ENCODE peak calls at places on chromosomes 1 and 21, in eight cellular contexts. One of them, this sample, is unnamed.

GRCh38 chr1:55617416-55617980 is 402.3 kb upstream of the USP24 start:
- DNase-seq in GM06990: no peak
- DNase-seq in upper lobe of right lung: no peak
- DNase-seq in AG09309: no peak
- DNase-seq in spleen: no peak
- DNase-seq in prostate gland: no peak
- DNase-seq in glutamatergic neuron: no peak
- DNase-seq in progenitor cell of endocrine pancreas: no peak
- DNase-seq in this sample: no peak

GRCh38 chr21:17733209-17733608 is 85.9 kb downstream of the C21orf91 start:
- DNase-seq in GM06990: no peak
- DNase-seq in upper lobe of right lung: no peak
- DNase-seq in AG09309: no peak
- DNase-seq in spleen: no peak
- DNase-seq in prostate gland: no peak
- DNase-seq in glutamatergic neuron: no peak
- DNase-seq in progenitor cell of endocrine pancreas: no peak
- DNase-seq in this sample: no peak

GRCh38 chr1:24341260-24341659 is 22.1 kb downstream of the GRHL3 start:
- DNase-seq in GM06990: no peak
- DNase-seq in upper lobe of right lung: no peak
- DNase-seq in AG09309: no peak
- DNase-seq in spleen: no peak
- DNase-seq in prostate gland: no peak
- DNase-seq in glutamatergic neuron: peak
- DNase-seq in progenitor cell of endocrine pancreas: no peak
- DNase-seq in this sample: no peak

GRCh38 chr1:47232187-47232874 is at the start of gene TAL1:
- DNase-seq in GM06990: no peak
- DNase-seq in upper lobe of right lung: no peak
- DNase-seq in AG09309: no peak
- DNase-seq in spleen: no peak
- DNase-seq in prostate gland: no peak
- DNase-seq in glutamatergic neuron: no peak
- DNase-seq in progenitor cell of endocrine pancreas: no peak
- DNase-seq in this sample: no peak

GRCh38 chr1:81912383-81912782 is 111.6 kb downstream of the ADGRL2 start:
- DNase-seq in GM06990: no peak
- DNase-seq in upper lobe of right lung: no peak
- DNase-seq in AG09309: no peak
- DNase-seq in spleen: no peak
- DNase-seq in prostate gland: no peak
- DNase-seq in glutamatergic neuron: no peak
- DNase-seq in progenitor cell of endocrine pancreas: no peak
- DNase-seq in this sample: no peak

GRCh38 chr1:75615664-75616435 is 4.9 kb upstream of the SLC44A5 start:
- DNase-seq in GM06990: peak
- DNase-seq in upper lobe of right lung: peak
- DNase-seq in AG09309: no peak
- DNase-seq in spleen: peak
- DNase-seq in prostate gland: no peak
- DNase-seq in glutamatergic neuron: peak
- DNase-seq in progenitor cell of endocrine pancreas: peak
- DNase-seq in this sample: peak

GRCh38 chr1:228781161-228781771 is 46.0 kb downstream of the RHOU start:
- DNase-seq in GM06990: no peak
- DNase-seq in upper lobe of right lung: no peak
- DNase-seq in AG09309: no peak
- DNase-seq in spleen: no peak
- DNase-seq in prostate gland: no peak
- DNase-seq in glutamatergic neuron: peak
- DNase-seq in progenitor cell of endocrine pancreas: no peak
- DNase-seq in this sample: no peak

GRCh38 chr21:36695671-36696389 is 3.1 kb upstream of the SIM2 start:
- DNase-seq in GM06990: no peak
- DNase-seq in upper lobe of right lung: peak
- DNase-seq in AG09309: no peak
- DNase-seq in spleen: no peak
- DNase-seq in prostate gland: no peak
- DNase-seq in glutamatergic neuron: peak
- DNase-seq in progenitor cell of endocrine pancreas: no peak
- DNase-seq in this sample: peak

GRCh38 chr1:184610872-184611614 is 143.6 kb downstream of the EDEM3 start:
- DNase-seq in GM06990: no peak
- DNase-seq in upper lobe of right lung: no peak
- DNase-seq in AG09309: no peak
- DNase-seq in spleen: no peak
- DNase-seq in prostate gland: no peak
- DNase-seq in glutamatergic neuron: peak
- DNase-seq in progenitor cell of endocrine pancreas: no peak
- DNase-seq in this sample: no peak

GRCh38 chr1:177937931-177938330 is 31.9 kb downstream of the SEC16B start:
- DNase-seq in GM06990: no peak
- DNase-seq in upper lobe of right lung: no peak
- DNase-seq in AG09309: no peak
- DNase-seq in spleen: no peak
- DNase-seq in prostate gland: no peak
- DNase-seq in glutamatergic neuron: no peak
- DNase-seq in progenitor cell of endocrine pancreas: no peak
- DNase-seq in this sample: no peak

GRCh38 chr1:58206749-58207148 is 339.8 kb downstream of the OMA1 start:
- DNase-seq in GM06990: no peak
- DNase-seq in upper lobe of right lung: no peak
- DNase-seq in AG09309: no peak
- DNase-seq in spleen: no peak
- DNase-seq in prostate gland: no peak
- DNase-seq in glutamatergic neuron: no peak
- DNase-seq in progenitor cell of endocrine pancreas: no peak
- DNase-seq in this sample: no peak

GRCh38 chr1:28136636-28137613 is 39.6 kb downstream of the PTAFR start:
- DNase-seq in GM06990: no peak
- DNase-seq in upper lobe of right lung: no peak
- DNase-seq in AG09309: no peak
- DNase-seq in spleen: peak
- DNase-seq in prostate gland: no peak
- DNase-seq in glutamatergic neuron: no peak
- DNase-seq in progenitor cell of endocrine pancreas: no peak
- DNase-seq in this sample: no peak

GRCh38 chr21:37983336-37984095 is 67.3 kb upstream of the KCNJ6 start:
- DNase-seq in GM06990: no peak
- DNase-seq in upper lobe of right lung: no peak
- DNase-seq in AG09309: peak
- DNase-seq in spleen: no peak
- DNase-seq in prostate gland: no peak
- DNase-seq in glutamatergic neuron: no peak
- DNase-seq in progenitor cell of endocrine pancreas: no peak
- DNase-seq in this sample: no peak

GRCh38 chr1:27488523-27489138 is 1.3 kb downstream of the WASF2 start:
- DNase-seq in GM06990: no peak
- DNase-seq in upper lobe of right lung: no peak
- DNase-seq in AG09309: no peak
- DNase-seq in spleen: no peak
- DNase-seq in prostate gland: no peak
- DNase-seq in glutamatergic neuron: no peak
- DNase-seq in progenitor cell of endocrine pancreas: no peak
- DNase-seq in this sample: no peak

GRCh38 chr1:230643887-230644286 is 1.6 kb downstream of the COG2 start:
- DNase-seq in GM06990: no peak
- DNase-seq in upper lobe of right lung: no peak
- DNase-seq in AG09309: no peak
- DNase-seq in spleen: no peak
- DNase-seq in prostate gland: no peak
- DNase-seq in glutamatergic neuron: no peak
- DNase-seq in progenitor cell of endocrine pancreas: no peak
- DNase-seq in this sample: peak

GRCh38 chr21:26120833-26121232 is 49.7 kb downstream of the APP start:
- DNase-seq in GM06990: no peak
- DNase-seq in upper lobe of right lung: no peak
- DNase-seq in AG09309: no peak
- DNase-seq in spleen: no peak
- DNase-seq in prostate gland: no peak
- DNase-seq in glutamatergic neuron: no peak
- DNase-seq in progenitor cell of endocrine pancreas: no peak
- DNase-seq in this sample: no peak

GRCh38 chr1:175434268-175434860 is 241.8 kb upstream of the KIAA0040 start:
- DNase-seq in GM06990: peak
- DNase-seq in upper lobe of right lung: no peak
- DNase-seq in AG09309: no peak
- DNase-seq in spleen: no peak
- DNase-seq in prostate gland: no peak
- DNase-seq in glutamatergic neuron: no peak
- DNase-seq in progenitor cell of endocrine pancreas: no peak
- DNase-seq in this sample: peak
- TF ChIP-seq CTCF in GM06990: peak
- TF ChIP-seq CTCF in upper lobe of right lung: no peak
- TF ChIP-seq CTCF in AG09309: no peak
- TF ChIP-seq CTCF in spleen: peak
- TF ChIP-seq CTCF in prostate gland: no peak
- TF ChIP-seq CTCF in glutamatergic neuron: peak
- TF ChIP-seq CTCF in progenitor cell of endocrine pancreas: peak
- TF ChIP-seq CTCF in this sample: peak

DNA sequence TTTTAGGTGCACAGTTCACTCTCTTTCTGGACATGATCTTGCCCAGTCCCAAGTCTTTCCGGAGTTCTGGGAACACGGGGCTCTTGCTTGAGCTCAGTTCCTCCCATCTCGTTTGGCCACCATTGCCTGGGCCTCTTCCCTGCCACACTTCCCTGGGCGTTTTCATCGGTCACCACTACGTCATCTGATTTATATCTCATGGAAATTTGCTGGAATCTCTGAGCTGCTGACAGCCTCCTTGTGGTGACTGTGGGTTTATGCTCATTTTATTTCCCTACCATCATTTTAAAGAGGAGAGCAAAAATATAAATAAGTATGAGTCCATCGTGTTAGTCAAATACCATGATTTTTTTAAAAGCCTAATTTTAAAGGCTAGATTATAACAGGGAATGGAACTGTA is 449.1 kb upstream of the KAZN start:
- DNase-seq in GM06990: no peak
- DNase-seq in upper lobe of right lung: no peak
- DNase-seq in AG09309: no peak
- DNase-seq in spleen: no peak
- DNase-seq in prostate gland: no peak
- DNase-seq in glutamatergic neuron: no peak
- DNase-seq in progenitor cell of endocrine pancreas: no peak
- DNase-seq in this sample: no peak
- TF ChIP-seq CTCF in GM06990: no peak
- TF ChIP-seq CTCF in upper lobe of right lung: no peak
- TF ChIP-seq CTCF in AG09309: peak
- TF ChIP-seq CTCF in spleen: no peak
- TF ChIP-seq CTCF in prostate gland: no peak
- TF ChIP-seq CTCF in glutamatergic neuron: no peak
- TF ChIP-seq CTCF in progenitor cell of endocrine pancreas: peak
- TF ChIP-seq CTCF in this sample: no peak

DNA sequence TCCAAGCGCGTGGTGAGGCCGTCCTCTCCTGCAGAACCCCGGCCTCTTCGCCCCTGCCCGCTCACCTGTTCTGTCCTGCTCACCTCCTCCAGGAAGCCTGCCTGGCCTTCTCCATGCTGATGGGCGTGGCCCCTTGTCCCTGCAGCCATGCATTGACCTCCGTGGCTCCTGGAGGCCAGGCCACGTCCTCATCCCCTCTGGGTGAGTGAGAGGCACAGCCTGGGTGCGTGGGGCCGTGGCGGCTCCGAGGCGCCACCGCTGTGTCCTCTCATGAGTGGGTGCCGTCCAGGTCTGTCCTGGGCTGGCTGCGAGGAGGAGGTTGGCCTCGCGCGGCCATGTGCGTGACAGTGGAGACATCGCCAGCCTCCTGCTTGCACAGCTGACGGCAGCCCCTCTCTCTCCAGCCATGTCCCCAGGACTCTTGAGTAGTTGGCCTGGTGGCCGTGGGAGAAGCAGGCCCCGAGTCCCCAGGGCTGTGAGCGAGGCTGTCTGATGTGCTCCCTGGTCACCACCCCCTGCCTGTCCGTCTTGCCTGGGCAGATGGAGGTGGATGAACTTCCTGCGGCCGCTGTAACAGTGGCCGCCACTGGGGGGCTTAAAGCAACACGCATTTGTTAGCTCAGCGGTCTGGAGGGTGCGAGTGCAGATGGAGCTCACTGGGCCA is 58.1 kb downstream of the PRKCZ start:
- DNase-seq in GM06990: no peak
- DNase-seq in upper lobe of right lung: peak
- DNase-seq in AG09309: no peak
- DNase-seq in spleen: no peak
- DNase-seq in prostate gland: no peak
- DNase-seq in glutamatergic neuron: peak
- DNase-seq in progenitor cell of endocrine pancreas: no peak
- DNase-seq in this sample: peak
- TF ChIP-seq CTCF in GM06990: peak
- TF ChIP-seq CTCF in upper lobe of right lung: peak
- TF ChIP-seq CTCF in AG09309: peak
- TF ChIP-seq CTCF in spleen: no peak
- TF ChIP-seq CTCF in prostate gland: no peak
- TF ChIP-seq CTCF in glutamatergic neuron: peak
- TF ChIP-seq CTCF in progenitor cell of endocrine pancreas: peak
- TF ChIP-seq CTCF in this sample: no peak

DNA sequence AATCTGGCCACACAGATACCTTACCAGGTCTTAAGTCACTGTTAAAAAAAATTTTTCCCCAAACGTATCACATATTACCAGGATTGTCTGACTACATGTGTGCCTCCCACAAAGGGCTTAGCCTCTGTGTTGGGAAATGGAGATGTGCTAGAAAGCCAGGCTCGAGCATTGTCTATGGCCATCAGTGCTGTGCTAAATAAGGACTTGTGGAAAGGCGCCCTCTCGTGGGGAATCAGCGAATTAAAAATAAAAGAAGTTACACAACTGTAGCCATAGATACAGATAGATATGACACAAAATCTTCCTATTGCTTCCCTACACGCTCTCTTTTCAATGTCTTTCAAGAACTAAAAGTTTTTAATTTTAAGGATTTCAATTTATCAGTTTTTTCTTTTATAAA is 47.5 kb upstream of the CRNN start:
- DNase-seq in GM06990: no peak
- DNase-seq in upper lobe of right lung: no peak
- DNase-seq in AG09309: peak
- DNase-seq in spleen: no peak
- DNase-seq in prostate gland: peak
- DNase-seq in glutamatergic neuron: peak
- DNase-seq in progenitor cell of endocrine pancreas: no peak
- DNase-seq in this sample: peak
- TF ChIP-seq CTCF in GM06990: peak
- TF ChIP-seq CTCF in upper lobe of right lung: peak
- TF ChIP-seq CTCF in AG09309: peak
- TF ChIP-seq CTCF in spleen: peak
- TF ChIP-seq CTCF in prostate gland: no peak
- TF ChIP-seq CTCF in glutamatergic neuron: peak
- TF ChIP-seq CTCF in progenitor cell of endocrine pancreas: no peak
- TF ChIP-seq CTCF in this sample: peak

GRCh38 chr1:92749024-92749634 is 35.8 kb downstream of the EVI5 start:
- DNase-seq in GM06990: peak
- DNase-seq in upper lobe of right lung: no peak
- DNase-seq in AG09309: no peak
- DNase-seq in spleen: no peak
- DNase-seq in prostate gland: peak
- DNase-seq in glutamatergic neuron: no peak
- DNase-seq in progenitor cell of endocrine pancreas: no peak
- DNase-seq in this sample: peak
- TF ChIP-seq CTCF in GM06990: peak
- TF ChIP-seq CTCF in upper lobe of right lung: peak
- TF ChIP-seq CTCF in AG09309: peak
- TF ChIP-seq CTCF in spleen: peak
- TF ChIP-seq CTCF in prostate gland: no peak
- TF ChIP-seq CTCF in glutamatergic neuron: peak
- TF ChIP-seq CTCF in progenitor cell of endocrine pancreas: peak
- TF ChIP-seq CTCF in this sample: peak

GRCh38 chr1:203148127-203148526 is 20.6 kb downstream of the ADORA1 start:
- DNase-seq in GM06990: no peak
- DNase-seq in upper lobe of right lung: no peak
- DNase-seq in AG09309: no peak
- DNase-seq in spleen: no peak
- DNase-seq in prostate gland: no peak
- DNase-seq in glutamatergic neuron: no peak
- DNase-seq in progenitor cell of endocrine pancreas: no peak
- DNase-seq in this sample: no peak
- TF ChIP-seq CTCF in GM06990: no peak
- TF ChIP-seq CTCF in upper lobe of right lung: peak
- TF ChIP-seq CTCF in AG09309: peak
- TF ChIP-seq CTCF in spleen: no peak
- TF ChIP-seq CTCF in prostate gland: no peak
- TF ChIP-seq CTCF in glutamatergic neuron: peak
- TF ChIP-seq CTCF in progenitor cell of endocrine pancreas: peak
- TF ChIP-seq CTCF in this sample: no peak